ENCODE peak calls at places on chromosomes 16 and 17, in ten cellular contexts. M, W, Z, K, V, S, L, Y, A and B are unnamed samples.

GRCh38 chr17:42340691-42341127 is 47.5 kb downstream of the STAT3 start:
- DNase-seq in V (no peak), Z (peak; percentile 7), S (no peak), W (no peak), A (no peak), L (no peak), K (no peak), M (no peak), Y (no peak), B (no peak)

GRCh38 chr17:44203731-44204452 is 4.2 kb upstream of the ATXN7L3 start:
- DNase-seq in M (no peak), Y (peak; percentile 62), K (no peak), Z (no peak), V (no peak), W (no peak), A (no peak), L (peak; percentile 33), S (peak; percentile 51), B (peak; percentile 62)

GRCh38 chr17:72632026-72632684 is 460.3 kb downstream of the SLC39A11 start:
- DNase-seq in Z (no peak), Y (no peak), S (no peak), A (no peak), M (no peak), V (no peak), K (no peak), L (peak; percentile 89), W (no peak), B (no peak)

GRCh38 chr16:84754353-84754856 is 54.6 kb downstream of the USP10 start:
- DNase-seq in W (no peak), Y (peak; percentile 69), L (peak; percentile 42), V (peak; percentile 41), M (no peak), A (no peak), S (no peak), K (peak; percentile 42), Z (peak; percentile 37), B (peak; percentile 73)

GRCh38 chr16:67445913-67446907 is 15.3 kb downstream of the HSD11B2 start:
- DNase-seq in Z (no peak), S (no peak), K (no peak), V (no peak), L (no peak), A (no peak), Y (no peak), W (peak; percentile 63), M (no peak), B (no peak)

GRCh38 chr16:69188716-69189115 is 1.8 kb downstream of the SNTB2 start:
- DNase-seq in K (no peak), M (no peak), L (no peak), A (no peak), Y (no peak), S (no peak), Z (no peak), V (no peak), W (no peak), B (no peak)

GRCh38 chr16:13150181-13150885 is 248.9 kb downstream of the SHISA9 start:
- DNase-seq in V (no peak), K (no peak), M (no peak), S (no peak), A (no peak), W (no peak), Z (no peak), Y (no peak), L (no peak), B (no peak)

GRCh38 chr17:82205720-82206508 is 6.7 kb downstream of the CCDC57 start:
- DNase-seq in V (peak; percentile 47), M (peak; percentile 56), L (peak; percentile 92), Y (peak; percentile 78), A (peak; percentile 75), K (no peak), S (peak; percentile 66), Z (peak; percentile 52), W (peak; percentile 85), B (peak; percentile 69)

GRCh38 chr16:89172171-89172900 is 788 bp downstream of the CDH15 start:
- DNase-seq in K (no peak), S (no peak), Y (no peak), A (no peak), W (no peak), V (no peak), M (no peak), Z (no peak), L (no peak), B (no peak)

GRCh38 chr17:39818282-39819000 is 45.7 kb downstream of the IKZF3 start:
- DNase-seq in V (no peak), K (no peak), W (no peak), A (no peak), S (no peak), Y (no peak), L (no peak), M (no peak), Z (no peak), B (no peak)

GRCh38 chr17:80970044-80970761 is 21.4 kb upstream of the CHMP6 start:
- DNase-seq in Z (no peak), A (peak; percentile 5), V (no peak), S (peak; percentile 35), M (no peak), L (peak; percentile 56), K (peak; percentile 64), Y (peak; percentile 46), W (peak; percentile 55), B (no peak)

GRCh38 chr16:7161886-7162285 is 170.8 kb upstream of the RBFOX1 start:
- DNase-seq in W (no peak), V (no peak), Y (no peak), L (no peak), K (no peak), M (no peak), Z (no peak), A (no peak), S (no peak), B (no peak)

GRCh38 chr17:83203472-83204221 is 124.2 kb downstream of the METRNL start:
- DNase-seq in L (no peak), V (no peak), A (no peak), Y (no peak), W (peak; percentile 11), S (no peak), Z (no peak), M (no peak), K (no peak), B (no peak)

GRCh38 chr16:66706506-66706880 is 9.9 kb upstream of the CMTM4 start:
- DNase-seq in Y (no peak), V (no peak), S (no peak), K (no peak), L (no peak), A (no peak), W (no peak), Z (no peak), M (no peak), B (no peak)

GRCh38 chr16:87348616-87349157 is 31.5 kb upstream of the C16orf95 start:
- DNase-seq in L (no peak), S (no peak), A (no peak), K (no peak), W (no peak), V (no peak), Z (no peak), Y (no peak), M (no peak), B (no peak)

GRCh38 chr16:66220766-66221165 is 145.7 kb upstream of the CDH5 start:
- DNase-seq in Y (no peak), K (no peak), Z (no peak), L (no peak), M (no peak), S (no peak), A (no peak), W (no peak), V (no peak), B (no peak)

GRCh38 chr16:11112723-11113348 is 143.2 kb downstream of the SOCS1 start:
- DNase-seq in W (no peak), L (no peak), V (no peak), K (no peak), Y (no peak), A (no peak), M (no peak), Z (no peak), S (no peak), B (no peak)